ENCODE peak calls at places on chromosomes 7 and 10, in eight cellular contexts. I is tibial nerve, U is K562, V is left ventricle myocardium inferior, E is bronchial epithelial cell, K is B cell, F is Calu3, G is colonic mucosa. M is an unnamed sample.
A peak's percentile ranks its signal among the peaks of the same experiment; 100 is the strongest.

GRCh38 chr7:1097120-1097504 is 9.2 kb downstream of the GPER1 start:
- DNase-seq in I (no peak), U (no peak), V (no peak), E (no peak), K (no peak), F (no peak), G (no peak), M (no peak)

GRCh38 chr10:29032229-29032628 is 256.6 kb upstream of the LYZL1 start:
- DNase-seq in I (no peak), U (no peak), V (no peak), E (no peak), K (no peak), F (no peak), G (no peak), M (no peak)

GRCh38 chr7:151592868-151593486 is 73.3 kb upstream of the RHEB start:
- DNase-seq in I (no peak), U (no peak), V (no peak), E (peak; percentile 95), K (no peak), F (no peak), G (no peak), M (no peak)

GRCh38 chr7:26787696-26788095 is 76.7 kb downstream of the SKAP2 start:
- DNase-seq in I (no peak), U (no peak), V (no peak), E (no peak), K (no peak), F (no peak), G (no peak), M (no peak)

GRCh38 chr10:102643346-102644065 is 773 bp upstream of the TRIM8 start:
- DNase-seq in I (peak; percentile 48), U (peak; percentile 29), V (peak; percentile 72), E (peak; percentile 39), K (no peak), F (peak; percentile 43), G (peak; percentile 63), M (peak; percentile 59)

GRCh38 chr10:16891375-16892313 is 74.4 kb upstream of the RSU1 start:
- DNase-seq in I (peak; percentile 64), U (peak; percentile 41), V (peak; percentile 68), E (peak; percentile 94), K (peak; percentile 16), F (peak; percentile 58), G (peak; percentile 31), M (peak; percentile 70)

GRCh38 chr7:153951207-153951725 is 100.9 kb upstream of the DPP6 start:
- DNase-seq in I (no peak), U (no peak), V (no peak), E (no peak), K (no peak), F (no peak), G (no peak), M (no peak)

GRCh38 chr10:96560970-96561887 is 25.6 kb downstream of the TM9SF3 start:
- DNase-seq in I (no peak), U (no peak), V (no peak), E (no peak), K (no peak), F (no peak), G (no peak), M (no peak)

GRCh38 chr7:46123-46829 is 146.1 kb upstream of the FAM20C start:
- DNase-seq in I (peak; percentile 1), U (no peak), V (no peak), E (no peak), K (no peak), F (no peak), G (peak; percentile 12), M (no peak)

GRCh38 chr10:29873941-29874340 is 185.4 kb downstream of the JCAD start:
- DNase-seq in I (no peak), U (no peak), V (no peak), E (no peak), K (no peak), F (no peak), G (no peak), M (no peak)

GRCh38 chr7:151426906-151427704 is 12.8 kb downstream of the CRYGN start:
- DNase-seq in I (no peak), U (no peak), V (no peak), E (no peak), K (no peak), F (no peak), G (no peak), M (no peak)

GRCh38 chr10:79446451-79447020 is 1.1 kb upstream of the ZCCHC24 start:
- DNase-seq in I (no peak), U (peak; percentile 86), V (peak; percentile 78), E (no peak), K (no peak), F (peak; percentile 49), G (peak; percentile 63), M (peak; percentile 29)

GRCh38 chr10:6473901-6474370 is 106.1 kb downstream of the PRKCQ start:
- DNase-seq in I (no peak), U (no peak), V (no peak), E (peak; percentile 16), K (peak; percentile 35), F (no peak), G (no peak), M (peak; percentile 49)

GRCh38 chr7:84112771-84113170 is 81.8 kb downstream of the SEMA3A start:
- DNase-seq in I (no peak), U (no peak), V (no peak), E (no peak), K (no peak), F (no peak), G (no peak), M (no peak)

GRCh38 chr7:137001041-137001440 is 132.6 kb downstream of the CHRM2 start:
- DNase-seq in I (no peak), U (no peak), V (no peak), E (no peak), K (no peak), F (no peak), G (no peak), M (no peak)

GRCh38 chr10:123135415-123136141 is at the start of gene HMX3:
- DNase-seq in I (no peak), U (peak; percentile 70), V (no peak), E (no peak), K (peak; percentile 56), F (no peak), G (no peak), M (peak; percentile 73)

GRCh38 chr7:36473454-36474282 is 84.0 kb downstream of the ANLN start:
- DNase-seq in I (no peak), U (peak; percentile 53), V (peak; percentile 25), E (peak; percentile 79), K (no peak), F (peak; percentile 89), G (peak; percentile 74), M (peak; percentile 65)

DNA sequence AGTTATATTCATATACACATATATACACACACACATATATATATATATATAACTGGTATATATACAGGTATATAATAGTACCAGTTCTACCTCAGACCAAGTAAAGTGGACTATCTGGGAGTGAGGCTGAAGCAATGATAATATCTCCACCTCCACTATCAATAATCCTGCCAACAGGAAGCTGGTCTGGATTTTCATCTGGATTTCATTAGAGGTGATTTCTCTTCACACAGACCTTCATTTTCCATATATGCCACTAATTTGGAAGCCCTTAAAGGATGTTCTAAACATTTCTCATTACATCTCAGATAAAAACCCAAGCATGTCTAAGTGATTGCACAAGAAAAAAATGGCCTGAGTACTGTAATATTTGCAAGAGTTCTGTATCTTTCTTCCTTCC is 1.7 kb upstream of the SLC35B4 start:
- DNase-seq in I (no peak), U (no peak), V (no peak), E (no peak), K (no peak), F (no peak), G (no peak), M (no peak)
- TF ChIP-seq CTCF in I (no peak), U (no peak), V (no peak), E (no peak), K (no peak), F (no peak), G (no peak), M (no peak)

GRCh38 chr7:158761945-158762344 is 57.3 kb upstream of the NCAPG2 start:
- DNase-seq in I (no peak), U (no peak), V (no peak), E (no peak), K (no peak), F (no peak), G (no peak), M (no peak)

GRCh38 chr7:158759749-158760444 is 55.3 kb upstream of the NCAPG2 start:
- DNase-seq in I (no peak), U (no peak), V (no peak), E (no peak), K (no peak), F (no peak), G (no peak), M (no peak)

GRCh38 chr7:158760445-158760764 is 55.8 kb upstream of the NCAPG2 start:
- DNase-seq in I (no peak), U (no peak), V (no peak), E (no peak), K (no peak), F (no peak), G (no peak), M (no peak)

GRCh38 chr7:158759245-158759614 is 54.6 kb upstream of the NCAPG2 start:
- DNase-seq in I (no peak), U (no peak), V (no peak), E (no peak), K (no peak), F (no peak), G (no peak), M (no peak)

DNA sequence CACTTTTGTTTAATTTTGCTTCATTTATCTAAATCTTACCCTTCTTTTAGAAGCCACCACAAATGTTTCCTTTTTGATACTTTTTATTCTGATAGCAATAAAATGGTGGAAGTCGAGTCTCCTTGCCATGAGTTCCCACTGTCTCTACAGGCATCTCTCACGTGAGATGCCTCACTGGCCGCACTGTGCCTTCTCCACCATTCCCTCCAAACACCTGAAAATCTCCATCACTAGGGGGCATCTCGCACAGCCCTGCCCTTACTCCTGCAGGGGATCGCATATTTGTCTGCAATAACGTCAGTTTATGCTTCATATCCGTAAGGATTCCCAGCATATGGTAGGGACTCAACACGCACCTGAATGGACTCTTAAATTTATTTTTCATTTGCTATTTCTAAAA is 56.3 kb upstream of the NCAPG2 start:
- DNase-seq in I (no peak), U (no peak), V (no peak), E (no peak), K (no peak), F (peak; percentile 19), G (no peak), M (no peak)
- TF ChIP-seq CTCF in I (no peak), U (peak; percentile 43), V (no peak), E (peak; percentile 10), K (no peak), F (no peak), G (no peak), M (no peak)

DNA sequence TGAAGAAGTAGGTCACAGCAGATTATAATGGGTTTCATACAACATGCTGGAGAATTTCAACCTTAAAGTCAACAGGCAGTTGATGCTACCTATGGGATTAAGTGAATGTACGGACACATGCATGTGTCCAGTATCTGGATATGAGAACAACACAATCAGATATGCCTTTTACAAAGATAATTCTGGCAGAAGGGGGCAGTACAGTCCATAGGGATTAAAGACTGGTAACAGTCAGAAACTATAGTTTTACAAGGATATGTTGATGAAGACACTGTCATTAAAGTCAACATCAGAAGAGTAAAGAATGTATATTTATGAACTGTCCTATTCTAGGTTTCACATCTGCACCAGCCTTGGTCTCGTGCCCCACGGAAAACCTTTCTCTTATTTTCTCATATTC is 41.5 kb downstream of the ANKMY2 start:
- DNase-seq in I (no peak), U (no peak), V (no peak), E (peak; percentile 29), K (no peak), F (no peak), G (no peak), M (no peak)
- TF ChIP-seq CTCF in I (peak; percentile 16), U (peak; percentile 43), V (peak; percentile 35), E (peak; percentile 12), K (no peak), F (no peak), G (no peak), M (no peak)

GRCh38 chr10:74738985-74739567 is 87.3 kb upstream of the KAT6B start:
- DNase-seq in I (no peak), U (no peak), V (no peak), E (peak; percentile 5), K (peak; percentile 34), F (no peak), G (peak; percentile 22), M (peak; percentile 71)
- TF ChIP-seq CTCF in I (no peak), U (peak; percentile 79), V (peak; percentile 39), E (peak; percentile 26), K (peak; percentile 54), F (no peak), G (no peak), M (no peak)

M was measured in activated CD8-positive, alpha-beta T cell treated with anti-CD3 and anti-CD28 coated beads for 36 hours.